ENCODE peak calls at places on chromosome 14, in ten cellular contexts. G is naive thymus-derived CD8-positive, alpha-beta T cell; W is A172; T is activated CD4-positive, alpha-beta T cell treated with anti-CD3 and anti-CD28 coated beads, Interleukin-2, amount 50 U/mL, for 48 hours; F is GM23248; C is activated T-cell treated with anti-CD3 and anti-CD28 coated beads for 24 hours; Y is activated CD8-positive, alpha-beta memory T cell treated with anti-CD3 and anti-CD28 coated beads for 24 hours; Q is neuronal stem cell; P is astrocyte of the spinal cord; O is posterior cingulate gyrus. I is an unnamed sample.

GRCh38 chr14:36652542-36653201 is 9.0 kb upstream of the PAX9 start:
- DNase-seq in G (no peak), W (peak), T (no peak), F (no peak), C (no peak), Y (no peak), Q (no peak), P (no peak), O (no peak), I (peak)

GRCh38 chr14:22726012-22726411 is 40.5 kb upstream of the OXA1L start:
- DNase-seq in G (no peak), W (no peak), T (no peak), F (no peak), C (no peak), Y (no peak), Q (no peak), P (no peak), O (no peak), I (no peak)

GRCh38 chr14:26811756-26812305 is 214.0 kb upstream of the NOVA1 start:
- DNase-seq in G (no peak), W (no peak), T (no peak), F (no peak), C (no peak), Y (no peak), Q (no peak), P (peak), O (no peak), I (no peak)

GRCh38 chr14:99789581-99789980 is 3.6 kb upstream of the EML1 start:
- DNase-seq in G (no peak), W (no peak), T (no peak), F (no peak), C (no peak), Y (no peak), Q (no peak), P (no peak), O (no peak), I (no peak)

GRCh38 chr14:64778114-64778754 is 74.0 kb downstream of the PLEKHG3 start:
- DNase-seq in G (no peak), W (no peak), T (no peak), F (no peak), C (no peak), Y (no peak), Q (no peak), P (no peak), O (no peak), I (no peak)

GRCh38 chr14:41285193-41285748 is 321.4 kb upstream of the LRFN5 start:
- DNase-seq in G (no peak), W (peak), T (peak), F (peak), C (no peak), Y (no peak), Q (peak), P (peak), O (peak), I (peak)

GRCh38 chr14:32594766-32595165 is 265.7 kb downstream of the AKAP6 start:
- DNase-seq in G (no peak), W (no peak), T (no peak), F (peak), C (no peak), Y (no peak), Q (no peak), P (peak), O (no peak), I (no peak)

GRCh38 chr14:103624860-103625259 is 4.2 kb upstream of the KLC1 start:
- DNase-seq in G (no peak), W (peak), T (peak), F (peak), C (no peak), Y (no peak), Q (no peak), P (peak), O (no peak), I (peak)

GRCh38 chr14:93926873-93927571 is at the start of gene FAM181A:
- DNase-seq in G (no peak), W (no peak), T (no peak), F (no peak), C (no peak), Y (no peak), Q (peak), P (no peak), O (peak), I (no peak)

GRCh38 chr14:71103662-71104484 is 196.6 kb downstream of the PCNX1 start:
- DNase-seq in G (no peak), W (peak), T (no peak), F (peak), C (no peak), Y (no peak), Q (peak), P (peak), O (no peak), I (peak)

GRCh38 chr14:106605548-106606448 is 1079.4 kb downstream of the TMEM121 start:
- DNase-seq in G (peak), W (no peak), T (peak), F (no peak), C (peak), Y (peak), Q (no peak), P (no peak), O (peak), I (peak)

GRCh38 chr14:99287269-99287942 is 15.4 kb upstream of the BCL11B start:
- DNase-seq in G (no peak), W (no peak), T (no peak), F (no peak), C (no peak), Y (peak), Q (no peak), P (no peak), O (no peak), I (peak)

GRCh38 chr14:69850086-69850735 is 29.0 kb upstream of the SMOC1 start:
- DNase-seq in G (no peak), W (no peak), T (no peak), F (no peak), C (no peak), Y (no peak), Q (no peak), P (peak), O (no peak), I (peak)

GRCh38 chr14:74583689-74584434 is 28.2 kb downstream of the LTBP2 start:
- DNase-seq in G (no peak), W (peak), T (peak), F (peak), C (peak), Y (no peak), Q (no peak), P (peak), O (no peak), I (peak)

GRCh38 chr14:50423529-50423928 is 26.8 kb upstream of the CDKL1 start:
- DNase-seq in G (no peak), W (no peak), T (no peak), F (no peak), C (no peak), Y (no peak), Q (no peak), P (no peak), O (no peak), I (no peak)

GRCh38 chr14:91418387-91419043 is 895 bp upstream of the CCDC88C start:
- DNase-seq in G (peak), W (peak), T (peak), F (peak), C (peak), Y (peak), Q (peak), P (peak), O (peak), I (peak)

I was measured in Daoy.